ENCODE peak calls at places on chromosomes 13 and 19, in five cellular contexts. J, X, I, B and C are unnamed samples.

GRCh38 chr19:2469102-2469914 is 6.6 kb upstream of the GADD45B start:
- DNase-seq in J (peak), X (no peak), I (peak), B (no peak), C (peak)

GRCh38 chr19:10583021-10583776 is 3.9 kb downstream of the AP1M2 start:
- DNase-seq in J (no peak), X (no peak), I (peak), B (no peak), C (no peak)

GRCh38 chr13:20815469-20815868 is 41.7 kb upstream of the EEF1AKMT1 start:
- DNase-seq in J (no peak), X (no peak), I (no peak), B (no peak), C (peak)

GRCh38 chr19:45809643-45810159 is 5.4 kb downstream of the RSPH6A start:
- DNase-seq in J (peak), X (no peak), I (peak), B (no peak), C (peak)

GRCh38 chr19:18453269-18454024 is 15.5 kb upstream of the ISYNA1 start:
- DNase-seq in J (peak), X (no peak), I (peak), B (no peak), C (peak)

GRCh38 chr13:18992791-18993190 is 188.8 kb downstream of the TUBA3C start:
- DNase-seq in J (no peak), X (peak), I (no peak), B (no peak), C (no peak)

GRCh38 chr13:27858046-27858445 is 61.8 kb upstream of the PDX1 start:
- DNase-seq in J (no peak), X (no peak), I (no peak), B (no peak), C (no peak)

GRCh38 chr13:98556968-98557591 is 19.8 kb downstream of the STK24 start:
- DNase-seq in J (no peak), X (peak), I (no peak), B (no peak), C (no peak)

GRCh38 chr13:73835138-73835721 is 299.0 kb downstream of the KLF12 start:
- DNase-seq in J (peak), X (no peak), I (peak), B (peak), C (peak)

GRCh38 chr13:113630296-113630695 is 27.7 kb downstream of the ATP4B start:
- DNase-seq in J (no peak), X (no peak), I (no peak), B (no peak), C (no peak)

GRCh38 chr19:20238025-20238623 is 71.1 kb downstream of the ZNF486 start:
- DNase-seq in J (peak), X (peak), I (peak), B (peak), C (peak)
- TF ChIP-seq CTCF in J (no peak), X (no peak), I (no peak), B (no peak), C (no peak)

DNA sequence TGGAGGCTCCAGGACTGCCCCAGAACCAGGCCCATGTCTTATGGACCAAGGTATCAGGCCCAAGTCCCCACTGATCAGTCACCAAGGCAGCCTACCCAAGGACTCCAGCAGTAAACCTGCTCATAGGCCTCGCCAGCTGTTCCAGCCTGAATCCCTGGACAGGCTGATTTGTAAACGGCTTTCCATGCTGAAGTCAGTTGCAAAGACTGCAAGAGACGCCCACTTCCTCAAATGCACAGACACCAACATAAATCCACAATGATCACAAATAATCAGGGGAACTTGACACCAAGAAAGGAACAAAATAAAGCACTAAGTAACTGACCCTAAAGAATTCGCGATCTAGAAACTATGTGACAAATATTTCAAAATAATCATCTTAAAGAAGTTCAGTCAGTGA is 75.2 kb downstream of the RXFP2 start:
- DNase-seq in J (no peak), X (no peak), I (no peak), B (no peak), C (no peak)
- H3K4me3 ChIP-seq in J (no peak), X (no peak), I (no peak), B (no peak), C (no peak)

DNA sequence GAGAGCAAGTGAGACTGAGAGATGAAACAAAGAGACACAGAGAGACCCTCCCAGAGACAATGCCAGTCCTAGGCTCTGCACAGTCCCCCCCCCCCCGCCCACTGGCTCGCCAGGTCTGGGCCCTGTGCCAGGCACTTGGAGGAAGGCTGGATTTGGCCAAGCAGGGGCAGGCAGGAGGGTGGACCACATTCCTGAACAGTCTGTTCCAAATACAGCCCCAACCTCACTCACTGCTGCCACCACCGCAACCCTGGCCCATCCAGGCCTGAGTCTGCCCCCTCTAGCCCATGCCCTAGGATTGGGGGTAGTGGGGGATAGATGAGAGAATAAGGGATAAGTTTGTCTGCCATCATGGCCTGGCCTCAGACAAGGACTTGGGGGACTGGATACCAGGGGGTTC is 19.0 kb downstream of the CYP2F1 start:
- DNase-seq in J (no peak), X (no peak), I (no peak), B (no peak), C (no peak)
- TF ChIP-seq CTCF in J (no peak), X (no peak), I (no peak), B (no peak), C (no peak)

GRCh38 chr19:32208060-32208459 is 137.3 kb upstream of the ZNF507 start:
- DNase-seq in J (no peak), X (no peak), I (no peak), B (no peak), C (no peak)
- H3K4me3 ChIP-seq in J (no peak), X (no peak), I (no peak), B (no peak), C (no peak)